ENCODE peak calls at places on chromosomes 16 and 17, in seven cellular contexts. L is keratinocyte, Q is H9, J is upper lobe of right lung, T is astrocyte, I is osteoblast, P is tibial artery. G is an unnamed sample.

GRCh38 chr17:82241926-82242697 is 13.3 kb downstream of the SLC16A3 start:
- DNase-seq in P (no peak), J (no peak), T (no peak), Q (peak; percentile 33), L (no peak), I (peak; percentile 88), G (no peak)

GRCh38 chr16:47461598-47462266 is 601 bp downstream of the PHKB start:
- DNase-seq in T (peak; percentile 58), L (peak; percentile 48), P (no peak), Q (no peak), J (no peak), I (peak; percentile 84), G (no peak)

GRCh38 chr16:61595605-61596004 is 440.6 kb downstream of the CDH8 start:
- DNase-seq in P (no peak), I (no peak), Q (no peak), L (no peak), T (no peak), J (no peak), G (no peak)

GRCh38 chr17:3892095-3892998 is 506 bp downstream of the CAMKK1 start:
- DNase-seq in L (no peak), Q (peak; percentile 74), I (peak; percentile 96), J (peak; percentile 94), T (peak; percentile 42), P (peak; percentile 96), G (no peak)

GRCh38 chr17:74520790-74521480 is 10.3 kb downstream of the CD300LB start:
- DNase-seq in L (no peak), J (no peak), T (peak; percentile 9), Q (no peak), P (peak; percentile 61), I (no peak), G (no peak)

GRCh38 chr16:67235816-67236547 is 9.1 kb downstream of the TMEM208 start:
- DNase-seq in I (peak; percentile 27), J (no peak), Q (peak; percentile 19), T (no peak), L (no peak), P (no peak), G (no peak)

GRCh38 chr16:75433732-75434413 is 570 bp upstream of the CFDP1 start:
- DNase-seq in J (peak; percentile 70), P (peak; percentile 87), Q (peak; percentile 78), T (peak; percentile 94), I (peak; percentile 82), L (peak; percentile 36), G (no peak)

GRCh38 chr16:56682703-56683397 is 580 bp downstream of the MT1X start:
- DNase-seq in L (no peak), T (no peak), Q (no peak), I (no peak), P (no peak), J (no peak), G (no peak)

GRCh38 chr16:3950343-3951193 is 70.1 kb upstream of the CREBBP start:
- DNase-seq in J (peak; percentile 90), P (peak; percentile 95), Q (no peak), T (peak; percentile 94), I (peak; percentile 98), L (no peak), G (peak; percentile 90)

GRCh38 chr17:47611372-47612350 is 38.1 kb upstream of the KPNB1 start:
- DNase-seq in L (no peak), Q (no peak), P (no peak), I (peak; percentile 23), T (peak; percentile 33), J (no peak), G (no peak)

GRCh38 chr16:11824362-11824761 is 27.0 kb downstream of the RSL1D1 start:
- DNase-seq in L (no peak), I (no peak), Q (no peak), T (no peak), J (peak; percentile 77), P (peak; percentile 76), G (peak; percentile 15)

GRCh38 chr16:73095142-73095791 is 47.3 kb upstream of the ZFHX3 start:
- DNase-seq in T (no peak), P (no peak), I (no peak), J (no peak), L (no peak), Q (no peak), G (no peak)

GRCh38 chr16:68490829-68491575 is 42.7 kb upstream of the SMPD3 start:
- DNase-seq in Q (peak; percentile 48), J (peak; percentile 70), I (no peak), T (peak; percentile 62), P (no peak), L (peak; percentile 59), G (peak; percentile 72)

GRCh38 chr17:72514888-72515287 is 394.1 kb downstream of the SOX9 start:
- DNase-seq in L (no peak), Q (no peak), I (no peak), J (no peak), P (no peak), T (peak; percentile 93), G (no peak)

GRCh38 chr16:84307209-84307954 is 12.7 kb downstream of the WFDC1 start:
- DNase-seq in L (no peak), T (no peak), J (no peak), Q (no peak), P (no peak), I (no peak), G (no peak)

GRCh38 chr16:56357765-56358322 is 67.5 kb downstream of the AMFR start:
- DNase-seq in T (no peak), L (no peak), I (peak; percentile 43), Q (peak; percentile 78), P (peak; percentile 62), J (peak; percentile 62), G (peak; percentile 74)

GRCh38 chr16:23398987-23399805 is 53.8 kb downstream of the COG7 start:
- DNase-seq in J (no peak), L (no peak), Q (peak; percentile 88), I (no peak), P (peak; percentile 39), T (no peak), G (peak; percentile 52)
- TF ChIP-seq CTCF in J (no peak), L (no peak), Q (peak; percentile 57), I (no peak), P (no peak), T (no peak), G (no peak)

GRCh38 chr16:971582-971905 is 760 bp upstream of the LMF1 start:
- DNase-seq in T (no peak), L (no peak), Q (no peak), J (no peak), P (no peak), I (peak; percentile 57), G (no peak)

GRCh38 chr16:969508-970378 is 1.0 kb downstream of the LMF1 start:
- DNase-seq in Q (no peak), J (peak; percentile 70), P (no peak), I (peak; percentile 94), L (no peak), T (no peak), G (no peak)

GRCh38 chr16:970766-971581 is at the start of gene LMF1:
- DNase-seq in Q (peak; percentile 93), P (peak; percentile 97), J (peak; percentile 97), L (peak; percentile 36), T (peak; percentile 47), I (peak; percentile 100), G (peak; percentile 96)

GRCh38 chr16:971981-972315 is 1.2 kb upstream of the LMF1 start:
- DNase-seq in I (peak; percentile 48), J (no peak), L (no peak), Q (no peak), T (no peak), P (no peak), G (no peak)

GRCh38 chr16:970379-970765 is 412 bp downstream of the LMF1 start:
- DNase-seq in I (peak; percentile 94), T (no peak), Q (no peak), P (no peak), L (no peak), J (no peak), G (no peak)
- TF ChIP-seq CTCF in I (no peak), T (no peak), Q (no peak), P (no peak), L (no peak), J (no peak), G (no peak)

GRCh38 chr17:2057714-2058520 is 3.0 kb downstream of the HIC1 start:
- DNase-seq in T (no peak), L (no peak), P (no peak), I (peak; percentile 80), J (no peak), Q (peak; percentile 69), G (no peak)

GRCh38 chr17:2057130-2057713 is 2.3 kb downstream of the HIC1 start:
- DNase-seq in L (no peak), P (no peak), J (no peak), T (no peak), Q (no peak), I (peak; percentile 87), G (no peak)

GRCh38 chr17:2059125-2059836 is 4.4 kb downstream of the HIC1 start:
- DNase-seq in L (no peak), P (no peak), I (peak; percentile 57), T (no peak), Q (peak; percentile 64), J (no peak), G (no peak)

GRCh38 chr17:2059837-2060658 is 5.1 kb downstream of the HIC1 start:
- DNase-seq in I (peak; percentile 89), J (no peak), Q (no peak), P (no peak), T (no peak), L (no peak), G (no peak)

DNA sequence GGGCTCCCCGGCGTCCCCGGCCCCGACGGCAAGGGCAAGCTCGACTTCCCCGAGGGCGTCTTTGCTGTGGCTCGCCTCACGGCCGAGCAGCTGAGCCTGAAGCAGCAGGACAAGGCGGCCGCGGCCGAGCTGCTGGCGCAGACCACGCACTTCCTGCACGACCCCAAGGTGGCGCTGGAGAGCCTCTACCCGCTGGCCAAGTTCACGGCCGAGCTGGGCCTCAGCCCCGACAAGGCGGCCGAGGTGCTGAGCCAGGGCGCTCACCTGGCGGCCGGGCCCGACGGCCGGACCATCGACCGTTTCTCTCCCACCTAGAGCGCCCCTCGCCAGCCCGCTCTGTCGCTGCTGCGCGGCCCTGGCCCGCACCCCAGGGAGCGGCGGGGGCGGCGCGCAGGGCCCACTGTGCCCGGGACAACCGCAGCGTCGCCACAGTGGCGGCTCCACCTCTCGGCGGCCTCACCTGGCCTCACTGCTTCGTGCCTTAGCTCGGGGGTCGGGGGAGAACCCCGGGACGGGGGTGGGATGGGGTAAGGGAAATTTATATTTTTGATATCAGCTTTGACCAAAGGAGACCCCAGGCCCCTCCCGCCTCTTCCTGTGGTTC is 3.7 kb downstream of the HIC1 start:
- DNase-seq in L (no peak), P (no peak), J (peak; percentile 93), T (no peak), I (peak; percentile 93), Q (peak; percentile 91), G (no peak)
- TF ChIP-seq CTCF in L (peak; percentile 88), P (peak; percentile 45), J (peak; percentile 73), T (peak; percentile 13), I (peak; percentile 30), Q (peak; percentile 90), G (peak; percentile 76)

GRCh38 chr16:87411375-87412271 is 19.5 kb downstream of the MAP1LC3B start:
- DNase-seq in Q (no peak), T (no peak), I (peak; percentile 74), J (no peak), P (peak; percentile 61), L (no peak), G (peak; percentile 86)

GRCh38 chr16:87410958-87411357 is 18.8 kb downstream of the MAP1LC3B start:
- DNase-seq in Q (no peak), L (no peak), J (no peak), T (no peak), P (peak; percentile 53), I (peak; percentile 32), G (peak; percentile 75)

GRCh38 chr16:87412996-87413421 is 20.9 kb downstream of the MAP1LC3B start:
- DNase-seq in Q (no peak), L (no peak), I (no peak), P (peak; percentile 64), J (no peak), T (no peak), G (peak; percentile 79)

GRCh38 chr16:87414251-87414680 is 22.1 kb downstream of the MAP1LC3B start:
- DNase-seq in J (no peak), T (no peak), Q (no peak), L (no peak), P (peak; percentile 62), I (no peak), G (peak; percentile 90)

GRCh38 chr16:87412371-87412995 is 20.3 kb downstream of the MAP1LC3B start:
- DNase-seq in T (no peak), L (no peak), Q (no peak), J (no peak), I (peak; percentile 22), P (peak; percentile 45), G (peak; percentile 82)
- TF ChIP-seq CTCF in T (no peak), L (no peak), Q (no peak), J (no peak), I (no peak), P (no peak), G (no peak)